ENCODE peak calls at places on chromosomes 6 and 20, in eight cellular contexts. One of them, this sample, is unnamed.
A peak's percentile ranks its signal among the peaks of the same experiment; 100 is the strongest.

GRCh38 chr6:7058250-7058923 is 49.4 kb upstream of the RREB1 start:
- DNase-seq in posterior cingulate gyrus: no peak
- DNase-seq in stimulated activated CD4-positive, alpha-beta T cell treated with anti-CD3 and anti-CD28 coated beads, TNF-alpha, amount 100 ng/mL, for 24 hours: no peak
- DNase-seq in GM23248: peak; percentile 95
- DNase-seq in uterus: no peak
- DNase-seq in activated CD4-positive, alpha-beta T cell treated with anti-CD3 and anti-CD28 coated beads for 48 hours: peak; percentile 42
- DNase-seq in astrocyte of the hippocampus: peak; percentile 93
- DNase-seq in T-helper 1 cell: no peak
- DNase-seq in this sample: peak; percentile 100

GRCh38 chr6:101195581-101195980 is 197.9 kb upstream of the GRIK2 start:
- DNase-seq in posterior cingulate gyrus: no peak
- DNase-seq in stimulated activated CD4-positive, alpha-beta T cell treated with anti-CD3 and anti-CD28 coated beads, TNF-alpha, amount 100 ng/mL, for 24 hours: no peak
- DNase-seq in GM23248: no peak
- DNase-seq in uterus: no peak
- DNase-seq in activated CD4-positive, alpha-beta T cell treated with anti-CD3 and anti-CD28 coated beads for 48 hours: no peak
- DNase-seq in astrocyte of the hippocampus: peak; percentile 6
- DNase-seq in T-helper 1 cell: no peak
- DNase-seq in this sample: peak; percentile 14

GRCh38 chr20:59984551-59984950 is 26.3 kb downstream of the CDH26 start:
- DNase-seq in posterior cingulate gyrus: no peak
- DNase-seq in stimulated activated CD4-positive, alpha-beta T cell treated with anti-CD3 and anti-CD28 coated beads, TNF-alpha, amount 100 ng/mL, for 24 hours: no peak
- DNase-seq in GM23248: no peak
- DNase-seq in uterus: no peak
- DNase-seq in activated CD4-positive, alpha-beta T cell treated with anti-CD3 and anti-CD28 coated beads for 48 hours: no peak
- DNase-seq in astrocyte of the hippocampus: no peak
- DNase-seq in T-helper 1 cell: no peak
- DNase-seq in this sample: no peak

GRCh38 chr6:140018588-140018987 is 644.1 kb upstream of the CITED2 start:
- DNase-seq in posterior cingulate gyrus: no peak
- DNase-seq in stimulated activated CD4-positive, alpha-beta T cell treated with anti-CD3 and anti-CD28 coated beads, TNF-alpha, amount 100 ng/mL, for 24 hours: no peak
- DNase-seq in GM23248: no peak
- DNase-seq in uterus: no peak
- DNase-seq in activated CD4-positive, alpha-beta T cell treated with anti-CD3 and anti-CD28 coated beads for 48 hours: no peak
- DNase-seq in astrocyte of the hippocampus: no peak
- DNase-seq in T-helper 1 cell: no peak
- DNase-seq in this sample: no peak

GRCh38 chr6:53624491-53624890 is 41.1 kb downstream of the KLHL31 start:
- DNase-seq in posterior cingulate gyrus: no peak
- DNase-seq in stimulated activated CD4-positive, alpha-beta T cell treated with anti-CD3 and anti-CD28 coated beads, TNF-alpha, amount 100 ng/mL, for 24 hours: no peak
- DNase-seq in GM23248: no peak
- DNase-seq in uterus: no peak
- DNase-seq in activated CD4-positive, alpha-beta T cell treated with anti-CD3 and anti-CD28 coated beads for 48 hours: no peak
- DNase-seq in astrocyte of the hippocampus: no peak
- DNase-seq in T-helper 1 cell: no peak
- DNase-seq in this sample: no peak

GRCh38 chr6:3457710-3458605 is 1.1 kb upstream of the SLC22A23 start:
- DNase-seq in posterior cingulate gyrus: peak; percentile 60
- DNase-seq in stimulated activated CD4-positive, alpha-beta T cell treated with anti-CD3 and anti-CD28 coated beads, TNF-alpha, amount 100 ng/mL, for 24 hours: no peak
- DNase-seq in GM23248: peak; percentile 27
- DNase-seq in uterus: peak; percentile 28
- DNase-seq in activated CD4-positive, alpha-beta T cell treated with anti-CD3 and anti-CD28 coated beads for 48 hours: peak; percentile 28
- DNase-seq in astrocyte of the hippocampus: peak; percentile 61
- DNase-seq in T-helper 1 cell: no peak
- DNase-seq in this sample: peak; percentile 47

GRCh38 chr6:39843305-39844020 is 51.3 kb downstream of the DAAM2 start:
- DNase-seq in posterior cingulate gyrus: no peak
- DNase-seq in stimulated activated CD4-positive, alpha-beta T cell treated with anti-CD3 and anti-CD28 coated beads, TNF-alpha, amount 100 ng/mL, for 24 hours: no peak
- DNase-seq in GM23248: peak; percentile 59
- DNase-seq in uterus: no peak
- DNase-seq in activated CD4-positive, alpha-beta T cell treated with anti-CD3 and anti-CD28 coated beads for 48 hours: no peak
- DNase-seq in astrocyte of the hippocampus: no peak
- DNase-seq in T-helper 1 cell: no peak
- DNase-seq in this sample: peak; percentile 7

GRCh38 chr6:32460528-32460927 is 20.8 kb downstream of the HLA-DRA start:
- DNase-seq in posterior cingulate gyrus: no peak
- DNase-seq in stimulated activated CD4-positive, alpha-beta T cell treated with anti-CD3 and anti-CD28 coated beads, TNF-alpha, amount 100 ng/mL, for 24 hours: no peak
- DNase-seq in GM23248: no peak
- DNase-seq in uterus: no peak
- DNase-seq in activated CD4-positive, alpha-beta T cell treated with anti-CD3 and anti-CD28 coated beads for 48 hours: no peak
- DNase-seq in astrocyte of the hippocampus: no peak
- DNase-seq in T-helper 1 cell: no peak
- DNase-seq in this sample: no peak

GRCh38 chr6:24432611-24433010 is 29.9 kb downstream of the MRS2 start:
- DNase-seq in posterior cingulate gyrus: peak; percentile 15
- DNase-seq in stimulated activated CD4-positive, alpha-beta T cell treated with anti-CD3 and anti-CD28 coated beads, TNF-alpha, amount 100 ng/mL, for 24 hours: no peak
- DNase-seq in GM23248: no peak
- DNase-seq in uterus: no peak
- DNase-seq in activated CD4-positive, alpha-beta T cell treated with anti-CD3 and anti-CD28 coated beads for 48 hours: no peak
- DNase-seq in astrocyte of the hippocampus: no peak
- DNase-seq in T-helper 1 cell: no peak
- DNase-seq in this sample: no peak

GRCh38 chr20:10411673-10412072 is 22.3 kb downstream of the MKKS start:
- DNase-seq in posterior cingulate gyrus: no peak
- DNase-seq in stimulated activated CD4-positive, alpha-beta T cell treated with anti-CD3 and anti-CD28 coated beads, TNF-alpha, amount 100 ng/mL, for 24 hours: no peak
- DNase-seq in GM23248: no peak
- DNase-seq in uterus: no peak
- DNase-seq in activated CD4-positive, alpha-beta T cell treated with anti-CD3 and anti-CD28 coated beads for 48 hours: no peak
- DNase-seq in astrocyte of the hippocampus: no peak
- DNase-seq in T-helper 1 cell: no peak
- DNase-seq in this sample: no peak

GRCh38 chr6:38588631-38589366 is 50.9 kb downstream of the BTBD9 start:
- DNase-seq in posterior cingulate gyrus: no peak
- DNase-seq in stimulated activated CD4-positive, alpha-beta T cell treated with anti-CD3 and anti-CD28 coated beads, TNF-alpha, amount 100 ng/mL, for 24 hours: no peak
- DNase-seq in GM23248: peak; percentile 80
- DNase-seq in uterus: no peak
- DNase-seq in activated CD4-positive, alpha-beta T cell treated with anti-CD3 and anti-CD28 coated beads for 48 hours: no peak
- DNase-seq in astrocyte of the hippocampus: no peak
- DNase-seq in T-helper 1 cell: no peak
- DNase-seq in this sample: peak; percentile 60

GRCh38 chr6:16731503-16732018 is 29.7 kb downstream of the ATXN1 start:
- DNase-seq in posterior cingulate gyrus: no peak
- DNase-seq in stimulated activated CD4-positive, alpha-beta T cell treated with anti-CD3 and anti-CD28 coated beads, TNF-alpha, amount 100 ng/mL, for 24 hours: no peak
- DNase-seq in GM23248: no peak
- DNase-seq in uterus: no peak
- DNase-seq in activated CD4-positive, alpha-beta T cell treated with anti-CD3 and anti-CD28 coated beads for 48 hours: peak; percentile 48
- DNase-seq in astrocyte of the hippocampus: no peak
- DNase-seq in T-helper 1 cell: no peak
- DNase-seq in this sample: no peak

GRCh38 chr6:80543598-80544181 is 437.2 kb downstream of the BCKDHB start:
- DNase-seq in posterior cingulate gyrus: no peak
- DNase-seq in stimulated activated CD4-positive, alpha-beta T cell treated with anti-CD3 and anti-CD28 coated beads, TNF-alpha, amount 100 ng/mL, for 24 hours: no peak
- DNase-seq in GM23248: peak; percentile 60
- DNase-seq in uterus: no peak
- DNase-seq in activated CD4-positive, alpha-beta T cell treated with anti-CD3 and anti-CD28 coated beads for 48 hours: no peak
- DNase-seq in astrocyte of the hippocampus: peak; percentile 43
- DNase-seq in T-helper 1 cell: no peak
- DNase-seq in this sample: peak; percentile 84

GRCh38 chr20:19769516-19769915 is 11.5 kb downstream of the RIN2 start:
- DNase-seq in posterior cingulate gyrus: no peak
- DNase-seq in stimulated activated CD4-positive, alpha-beta T cell treated with anti-CD3 and anti-CD28 coated beads, TNF-alpha, amount 100 ng/mL, for 24 hours: no peak
- DNase-seq in GM23248: no peak
- DNase-seq in uterus: no peak
- DNase-seq in activated CD4-positive, alpha-beta T cell treated with anti-CD3 and anti-CD28 coated beads for 48 hours: no peak
- DNase-seq in astrocyte of the hippocampus: no peak
- DNase-seq in T-helper 1 cell: no peak
- DNase-seq in this sample: no peak

GRCh38 chr6:154154389-154154967 is 115.4 kb downstream of the OPRM1 start:
- DNase-seq in posterior cingulate gyrus: peak; percentile 57
- DNase-seq in stimulated activated CD4-positive, alpha-beta T cell treated with anti-CD3 and anti-CD28 coated beads, TNF-alpha, amount 100 ng/mL, for 24 hours: peak; percentile 56
- DNase-seq in GM23248: peak; percentile 77
- DNase-seq in uterus: peak; percentile 70
- DNase-seq in activated CD4-positive, alpha-beta T cell treated with anti-CD3 and anti-CD28 coated beads for 48 hours: peak; percentile 78
- DNase-seq in astrocyte of the hippocampus: peak; percentile 79
- DNase-seq in T-helper 1 cell: peak; percentile 68
- DNase-seq in this sample: peak; percentile 69

GRCh38 chr6:90249458-90249857 is 47.2 kb downstream of the BACH2 start:
- DNase-seq in posterior cingulate gyrus: no peak
- DNase-seq in stimulated activated CD4-positive, alpha-beta T cell treated with anti-CD3 and anti-CD28 coated beads, TNF-alpha, amount 100 ng/mL, for 24 hours: no peak
- DNase-seq in GM23248: no peak
- DNase-seq in uterus: no peak
- DNase-seq in activated CD4-positive, alpha-beta T cell treated with anti-CD3 and anti-CD28 coated beads for 48 hours: peak; percentile 72
- DNase-seq in astrocyte of the hippocampus: no peak
- DNase-seq in T-helper 1 cell: no peak
- DNase-seq in this sample: no peak

GRCh38 chr6:92708270-92708669 is 711.1 kb downstream of the EPHA7 start:
- DNase-seq in posterior cingulate gyrus: no peak
- DNase-seq in stimulated activated CD4-positive, alpha-beta T cell treated with anti-CD3 and anti-CD28 coated beads, TNF-alpha, amount 100 ng/mL, for 24 hours: no peak
- DNase-seq in GM23248: no peak
- DNase-seq in uterus: no peak
- DNase-seq in activated CD4-positive, alpha-beta T cell treated with anti-CD3 and anti-CD28 coated beads for 48 hours: no peak
- DNase-seq in astrocyte of the hippocampus: no peak
- DNase-seq in T-helper 1 cell: no peak
- DNase-seq in this sample: no peak

GRCh38 chr6:90065173-90065572 is 170.9 kb downstream of the GJA10 start:
- DNase-seq in posterior cingulate gyrus: no peak
- DNase-seq in stimulated activated CD4-positive, alpha-beta T cell treated with anti-CD3 and anti-CD28 coated beads, TNF-alpha, amount 100 ng/mL, for 24 hours: no peak
- DNase-seq in GM23248: peak; percentile 13
- DNase-seq in uterus: no peak
- DNase-seq in activated CD4-positive, alpha-beta T cell treated with anti-CD3 and anti-CD28 coated beads for 48 hours: no peak
- DNase-seq in astrocyte of the hippocampus: no peak
- DNase-seq in T-helper 1 cell: no peak
- DNase-seq in this sample: peak; percentile 33

This sample was measured in M059J.